ENCODE peak calls at places on chromosomes 13 and 19, in six cellular contexts. N, C, V, Y, L and O are unnamed samples.

GRCh38 chr19:33905937-33906577 is 109.4 kb downstream of the KCTD15 start:
- DNase-seq in N (peak; percentile 35), V (no peak), C (peak; percentile 53), Y (no peak), L (no peak), O (no peak)

GRCh38 chr19:56069642-56070041 is 51.5 kb downstream of the ZNF787 start:
- DNase-seq in Y (no peak), L (peak; percentile 67), V (no peak), C (no peak), N (no peak), O (no peak)

GRCh38 chr13:68550330-68550729 is 1320.2 kb upstream of the PCDH9 start:
- DNase-seq in V (no peak), L (no peak), N (no peak), C (no peak), Y (no peak), O (no peak)

GRCh38 chr13:110218601-110219201 is 88.3 kb downstream of the COL4A1 start:
- DNase-seq in L (no peak), V (no peak), Y (peak; percentile 31), N (no peak), C (no peak), O (no peak)

GRCh38 chr19:45016388-45017314 is 15.4 kb downstream of the RELB start:
- DNase-seq in L (peak; percentile 99), Y (peak; percentile 76), V (peak; percentile 42), C (peak; percentile 67), N (peak; percentile 91), O (peak; percentile 99)

GRCh38 chr13:114105351-114106225 is 26.8 kb downstream of the RASA3 start:
- DNase-seq in V (no peak), C (no peak), Y (no peak), N (no peak), L (no peak), O (no peak)

GRCh38 chr13:98315902-98316301 is 138.8 kb upstream of the RNF113B start:
- DNase-seq in Y (no peak), V (no peak), C (no peak), N (no peak), L (no peak), O (no peak)

GRCh38 chr13:113862766-113863510 is 938 bp downstream of the GAS6 start:
- DNase-seq in V (no peak), N (peak; percentile 72), C (peak; percentile 52), Y (no peak), L (peak; percentile 82), O (no peak)

GRCh38 chr19:5823579-5824281 is 15.8 kb downstream of the FUT6 start:
- DNase-seq in V (no peak), C (peak; percentile 21), Y (no peak), N (no peak), L (no peak), O (no peak)

GRCh38 chr19:7979559-7979958 is 25.9 kb downstream of the ELAVL1 start:
- DNase-seq in Y (no peak), L (no peak), V (no peak), C (no peak), N (no peak), O (no peak)

GRCh38 chr13:69423844-69424243 is 683.8 kb upstream of the ATXN8OS start:
- DNase-seq in L (no peak), V (no peak), Y (no peak), C (no peak), N (no peak), O (no peak)

GRCh38 chr13:20465218-20465879 is 60.3 kb downstream of the CRYL1 start:
- DNase-seq in Y (peak; percentile 38), V (no peak), N (peak; percentile 34), C (peak; percentile 36), L (no peak), O (no peak)

GRCh38 chr13:70125693-70126092 is 17.4 kb upstream of the KLHL1 start:
- DNase-seq in N (no peak), V (no peak), C (no peak), L (no peak), Y (no peak), O (no peak)

GRCh38 chr19:18205180-18205915 is 1.5 kb upstream of the RAB3A start:
- DNase-seq in L (peak; percentile 80), C (peak; percentile 54), Y (peak; percentile 82), N (peak; percentile 92), V (no peak), O (peak; percentile 90)

GRCh38 chr19:1748703-1749341 is 4.5 kb upstream of the ONECUT3 start:
- DNase-seq in V (no peak), Y (no peak), C (no peak), N (no peak), L (no peak), O (no peak)
- H2AFZ ChIP-seq in V (no peak overlapping the region), Y (no peak overlapping the region), C (peak overlapping the region; percentile 75), N (no peak overlapping the region), L (no peak overlapping the region), O (no peak overlapping the region)

GRCh38 chr19:49339364-49340068 is 4.3 kb downstream of the CD37 start:
- DNase-seq in Y (peak; percentile 87), C (peak; percentile 87), V (no peak), N (peak; percentile 86), L (no peak), O (no peak)
- H3K36me3 ChIP-seq in Y (peaks cover 4% of the 10 kb centered on the region), C (no peaks in the 10 kb centered on the region), V (peaks cover 23% of the 10 kb centered on the region), N (no peaks in the 10 kb centered on the region), L (no peaks in the 10 kb centered on the region), O (peaks cover 65% of the 10 kb centered on the region)

GRCh38 chr19:50648659-50649058 is 586 bp upstream of the C19orf81 start:
- DNase-seq in V (no peak), C (no peak), N (no peak), L (no peak), Y (no peak), O (no peak)

GRCh38 chr19:50645107-50645506 is 4.1 kb upstream of the C19orf81 start:
- DNase-seq in Y (no peak), L (no peak), V (no peak), N (no peak), C (no peak), O (no peak)

GRCh38 chr19:50644315-50644915 is 4.7 kb upstream of the SYT3 start:
- DNase-seq in L (no peak), V (no peak), C (no peak), N (no peak), Y (no peak), O (no peak)

GRCh38 chr19:50647879-50648615 is 1.2 kb upstream of the C19orf81 start:
- DNase-seq in V (no peak), L (no peak), Y (no peak), N (no peak), C (no peak), O (peak; percentile 22)

GRCh38 chr19:50646074-50646807 is 3.0 kb upstream of the C19orf81 start:
- DNase-seq in V (peak; percentile 48), Y (peak; percentile 26), N (peak; percentile 72), C (peak; percentile 5), L (no peak), O (no peak)
- H3K4me2 ChIP-seq in V (peak overlapping the region; percentile 55), Y (no peak overlapping the region), N (no peak overlapping the region), C (no peak overlapping the region), L (no peak overlapping the region), O (no peak overlapping the region)

GRCh38 chr13:52127378-52127777 is 1.5 kb downstream of the NEK5 start:
- DNase-seq in N (peak; percentile 37), L (no peak), Y (no peak), C (no peak), V (no peak), O (no peak)

GRCh38 chr13:52130641-52131040 is 1.8 kb upstream of the NEK5 start:
- DNase-seq in C (no peak), V (no peak), Y (no peak), L (no peak), N (no peak), O (no peak)

GRCh38 chr13:52128714-52129700 is at the start of gene NEK5:
- DNase-seq in V (peak; percentile 27), N (peak; percentile 81), L (peak; percentile 24), C (peak; percentile 65), Y (peak; percentile 46), O (no peak)

GRCh38 chr13:52125547-52125946 is 3.3 kb downstream of the NEK5 start:
- DNase-seq in Y (no peak), N (no peak), C (no peak), L (no peak), V (no peak), O (no peak)

GRCh38 chr13:52127783-52128702 is 830 bp downstream of the NEK5 start:
- DNase-seq in Y (peak; percentile 67), C (peak; percentile 71), L (peak; percentile 35), V (peak; percentile 63), N (peak; percentile 67), O (peak; percentile 64)
- H2AFZ ChIP-seq in Y (peak overlapping the region; percentile 24), C (peak overlapping the region; percentile 80), L (peak overlapping the region; percentile 48), V (peak overlapping the region; percentile 90), N (peak overlapping the region; percentile 86), O (no peak overlapping the region)

GRCh38 chr13:48068952-48069351 is 26.0 kb downstream of the MED4 start:
- DNase-seq in V (no peak), N (no peak), L (no peak), Y (peak; percentile 5), C (no peak), O (no peak)

GRCh38 chr13:48070942-48071341 is 24.0 kb downstream of the MED4 start:
- DNase-seq in V (no peak), N (no peak), Y (no peak), L (no peak), C (no peak), O (no peak)

GRCh38 chr13:48069573-48069972 is 25.3 kb downstream of the MED4 start:
- DNase-seq in V (no peak), C (no peak), N (no peak), Y (no peak), L (no peak), O (no peak)

GRCh38 chr13:48066310-48066989 is 28.5 kb downstream of the MED4 start:
- DNase-seq in L (peak; percentile 35), N (peak; percentile 10), Y (peak; percentile 49), C (no peak), V (no peak), O (no peak)

GRCh38 chr13:48068036-48068435 is 26.9 kb downstream of the MED4 start:
- DNase-seq in Y (no peak), V (no peak), N (no peak), C (no peak), L (no peak), O (no peak)
- H3K36me3 ChIP-seq in Y (peaks cover 4% of the 10 kb centered on the region), V (peaks cover 73% of the 10 kb centered on the region), N (peaks cover 48% of the 10 kb centered on the region), C (peaks cover 50% of the 10 kb centered on the region), L (no peaks in the 10 kb centered on the region), O (peaks cover 99% of the 10 kb centered on the region)

GRCh38 chr13:99484405-99484981 is 16.8 kb upstream of the TM9SF2 start:
- DNase-seq in C (no peak), N (peak; percentile 74), L (no peak), V (no peak), Y (peak; percentile 90), O (no peak)
- H3K4me2 ChIP-seq in C (no peak overlapping the region), N (no peak overlapping the region), L (no peak overlapping the region), V (no peak overlapping the region), Y (no peak overlapping the region), O (no peak overlapping the region)

DNA sequence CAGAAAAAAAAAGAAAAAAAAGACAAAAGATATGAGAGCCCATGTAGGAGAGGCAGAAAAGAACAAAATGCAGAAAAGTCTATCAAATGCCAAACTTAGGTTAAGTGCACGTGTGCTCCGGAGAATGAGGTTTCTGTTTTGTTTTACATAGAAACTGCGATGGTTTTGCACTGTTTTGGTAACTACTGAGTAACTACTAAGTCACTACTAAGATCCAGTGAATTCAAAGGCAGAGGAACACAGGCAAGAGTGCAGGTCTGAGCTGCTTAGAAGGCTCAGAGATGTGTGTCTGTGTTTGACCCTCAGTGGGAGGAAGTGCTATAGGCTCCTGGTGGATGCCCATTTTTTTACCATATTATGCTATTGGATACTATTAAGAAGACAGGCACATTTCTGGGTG is 299.3 kb downstream of the NDFIP2 start:
- DNase-seq in C (no peak), N (peak; percentile 77), V (no peak), Y (peak; percentile 9), L (peak; percentile 81), O (no peak)
- H2AFZ ChIP-seq in C (no peak overlapping the region), N (peak overlapping the region; percentile 68), V (no peak overlapping the region), Y (peak overlapping the region; percentile 51), L (peak overlapping the region; percentile 54), O (no peak overlapping the region)